ENCODE peak calls at places on chromosomes 4 and X, in nine cellular contexts. O is DND-41, U is ascending aorta, R is RWPE2, P is body of pancreas, X is brain microvascular endothelial cell, E is bronchial epithelial cell, Z is GM12865, Q is OCI-LY7. S is an unnamed sample.

GRCh38 chrX:40061005-40061404 is 36.8 kb downstream of the BCOR start:
- DNase-seq in O (no peak), U (no peak), R (no peak), P (no peak), X (no peak), E (no peak), Z (no peak), Q (no peak), S (no peak)

GRCh38 chr4:150337709-150338108 is 244.2 kb upstream of the MAB21L2 start:
- DNase-seq in O (no peak), U (no peak), R (no peak), P (no peak), X (no peak), E (no peak), Z (no peak), Q (no peak), S (no peak)

GRCh38 chrX:152822383-152823086 is 8.0 kb downstream of the CETN2 start:
- DNase-seq in O (no peak), U (no peak), R (no peak), P (no peak), X (no peak), E (no peak), Z (no peak), Q (no peak), S (no peak)

GRCh38 chr4:8198206-8198905 is 734 bp upstream of the SH3TC1 start:
- DNase-seq in O (no peak), U (no peak), R (no peak), P (peak), X (no peak), E (peak), Z (no peak), Q (no peak), S (no peak)

GRCh38 chr4:7812921-7813320 is 126.7 kb downstream of the AFAP1 start:
- DNase-seq in O (no peak), U (no peak), R (no peak), P (no peak), X (no peak), E (no peak), Z (no peak), Q (no peak), S (no peak)

GRCh38 chrX:16445166-16445752 is 204.7 kb upstream of the S100G start:
- DNase-seq in O (peak), U (no peak), R (no peak), P (peak), X (peak), E (peak), Z (peak), Q (peak), S (no peak)

GRCh38 chrX:78074088-78074487 is 30.0 kb upstream of the PGK1 start:
- DNase-seq in O (no peak), U (no peak), R (no peak), P (no peak), X (no peak), E (no peak), Z (no peak), Q (no peak), S (no peak)

GRCh38 chrX:10794203-10794630 is 173.8 kb upstream of the MID1 start:
- DNase-seq in O (no peak), U (no peak), R (no peak), P (no peak), X (no peak), E (peak), Z (no peak), Q (no peak), S (no peak)

GRCh38 chr4:33911951-33912350 is 2332.4 kb downstream of the ARAP2 start:
- DNase-seq in O (no peak), U (no peak), R (no peak), P (no peak), X (no peak), E (no peak), Z (no peak), Q (no peak), S (no peak)

GRCh38 chr4:4613641-4614286 is 71.9 kb upstream of the STX18 start:
- DNase-seq in O (no peak), U (no peak), R (no peak), P (no peak), X (no peak), E (no peak), Z (no peak), Q (no peak), S (no peak)

GRCh38 chr4:69116645-69117321 is 20.5 kb downstream of the UGT2B7 start:
- DNase-seq in O (no peak), U (no peak), R (no peak), P (no peak), X (no peak), E (no peak), Z (no peak), Q (no peak), S (no peak)

GRCh38 chr4:181959121-181959520 is 284.1 kb upstream of the TENM3 start:
- DNase-seq in O (no peak), U (no peak), R (no peak), P (no peak), X (peak), E (peak), Z (no peak), Q (no peak), S (no peak)

GRCh38 chrX:10633722-10634121 is 13.3 kb upstream of the MID1 start:
- DNase-seq in O (no peak), U (peak), R (no peak), P (no peak), X (peak), E (peak), Z (no peak), Q (no peak), S (no peak)

GRCh38 chr4:63578383-63578782 is 830.9 kb downstream of the TECRL start:
- DNase-seq in O (no peak), U (no peak), R (no peak), P (no peak), X (no peak), E (peak), Z (no peak), Q (no peak), S (no peak)

GRCh38 chrX:68090266-68090665 is 343.0 kb downstream of the OPHN1 start:
- DNase-seq in O (no peak), U (no peak), R (no peak), P (no peak), X (no peak), E (no peak), Z (no peak), Q (no peak), S (no peak)

GRCh38 chr4:121711263-121712000 is 14.7 kb upstream of the ANXA5 start:
- DNase-seq in O (no peak), U (peak), R (peak), P (peak), X (peak), E (peak), Z (peak), Q (no peak), S (peak)

GRCh38 chrX:311156-312129 is 7.2 kb downstream of the GTPBP6 start:
- DNase-seq in O (no peak), U (no peak), R (peak), P (peak), X (no peak), E (no peak), Z (no peak), Q (no peak), S (no peak)

GRCh38 chr4:184617611-184618196 is 31.5 kb downstream of the CASP3 start:
- DNase-seq in O (no peak), U (no peak), R (no peak), P (no peak), X (no peak), E (no peak), Z (no peak), Q (no peak), S (no peak)

GRCh38 chr4:154590329-154591006 is at the start of gene FGA:
- DNase-seq in O (no peak), U (no peak), R (no peak), P (no peak), X (no peak), E (no peak), Z (no peak), Q (no peak), S (no peak)

GRCh38 chr4:112153222-112153791 is 8.1 kb downstream of the FAM241A start:
- DNase-seq in O (peak), U (no peak), R (no peak), P (no peak), X (no peak), E (no peak), Z (no peak), Q (no peak), S (no peak)

GRCh38 chr4:186013404-186014186 is 55.4 kb upstream of the TLR3 start:
- DNase-seq in O (no peak), U (no peak), R (no peak), P (no peak), X (no peak), E (no peak), Z (no peak), Q (no peak), S (peak)

GRCh38 chr4:126592088-126592487 is 1040.7 kb upstream of the INTU start:
- DNase-seq in O (no peak), U (no peak), R (no peak), P (no peak), X (no peak), E (peak), Z (no peak), Q (no peak), S (no peak)

GRCh38 chrX:136768469-136769084 is 12.2 kb downstream of the ARHGEF6 start:
- DNase-seq in O (no peak), U (no peak), R (no peak), P (peak), X (peak), E (peak), Z (peak), Q (peak), S (no peak)

GRCh38 chr4:68180858-68181531 is 51.3 kb upstream of the TMPRSS11F start:
- DNase-seq in O (no peak), U (no peak), R (no peak), P (no peak), X (no peak), E (peak), Z (no peak), Q (no peak), S (no peak)

GRCh38 chr4:6228158-6229067 is 28.1 kb upstream of the JAKMIP1 start:
- DNase-seq in O (no peak), U (no peak), R (no peak), P (no peak), X (no peak), E (no peak), Z (no peak), Q (no peak), S (no peak)

GRCh38 chrX:2159393-2159792 is 341.4 kb downstream of the DHRSX start:
- DNase-seq in O (no peak), U (no peak), R (no peak), P (no peak), X (no peak), E (no peak), Z (no peak), Q (no peak), S (no peak)

GRCh38 chr4:151952711-151953254 is 192.0 kb upstream of the GATB start:
- DNase-seq in O (no peak), U (no peak), R (no peak), P (no peak), X (no peak), E (no peak), Z (no peak), Q (no peak), S (no peak)

GRCh38 chr4:151952137-151952536 is 191.3 kb upstream of the GATB start:
- DNase-seq in O (no peak), U (no peak), R (no peak), P (no peak), X (no peak), E (no peak), Z (no peak), Q (no peak), S (no peak)

GRCh38 chr4:151957163-151957562 is 196.4 kb upstream of the GATB start:
- DNase-seq in O (no peak), U (no peak), R (no peak), P (no peak), X (peak), E (no peak), Z (no peak), Q (no peak), S (no peak)

GRCh38 chr4:151953286-151953685 is 192.5 kb upstream of the GATB start:
- DNase-seq in O (no peak), U (no peak), R (no peak), P (no peak), X (no peak), E (no peak), Z (no peak), Q (no peak), S (no peak)

DNA sequence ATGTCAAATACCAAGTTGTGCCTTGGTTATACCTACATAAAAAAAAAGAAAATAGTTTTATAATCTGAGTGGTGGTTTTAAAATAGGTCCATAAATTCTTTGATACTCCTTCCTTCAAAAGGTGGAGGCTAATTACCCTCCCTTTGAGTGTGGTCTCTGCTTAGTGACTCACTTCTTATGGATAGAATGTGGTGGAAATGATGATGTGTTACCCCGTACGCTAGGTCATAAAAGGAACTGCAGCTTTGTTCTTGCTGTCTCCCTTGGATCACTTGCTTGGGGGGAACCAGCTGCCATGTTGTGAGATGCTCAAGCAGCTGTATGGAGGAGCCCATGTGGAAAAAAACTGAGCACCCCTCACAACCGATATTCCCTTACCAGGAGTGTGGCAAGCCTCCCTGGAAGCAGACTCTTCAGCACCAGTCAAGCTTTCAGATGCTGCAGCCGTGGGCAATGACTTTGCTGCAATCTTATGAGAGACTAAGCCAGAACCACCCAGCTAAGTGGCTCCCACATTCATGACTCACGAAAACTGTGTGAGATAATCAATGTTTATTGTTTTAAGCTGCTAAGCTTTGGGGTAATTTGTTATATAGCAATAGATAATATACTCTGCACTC is 195.0 kb upstream of the GATB start:
- DNase-seq in O (no peak), U (no peak), R (no peak), P (no peak), X (peak), E (no peak), Z (no peak), Q (no peak), S (no peak)
- H3K4me3 ChIP-seq in O (no peak), U (no peak), R (no peak), P (no peak), X (no peak), E (no peak), Z (no peak), Q (no peak), S (no peak)

GRCh38 chr4:39365360-39365759 is 802 bp downstream of the RFC1 start:
- DNase-seq in O (no peak), U (no peak), R (no peak), P (no peak), X (no peak), E (no peak), Z (no peak), Q (no peak), S (no peak)
- H3K4me3 ChIP-seq in O (peak), U (peak), R (peak), P (peak), X (peak), E (peak), Z (peak), Q (peak), S (peak)

DNA sequence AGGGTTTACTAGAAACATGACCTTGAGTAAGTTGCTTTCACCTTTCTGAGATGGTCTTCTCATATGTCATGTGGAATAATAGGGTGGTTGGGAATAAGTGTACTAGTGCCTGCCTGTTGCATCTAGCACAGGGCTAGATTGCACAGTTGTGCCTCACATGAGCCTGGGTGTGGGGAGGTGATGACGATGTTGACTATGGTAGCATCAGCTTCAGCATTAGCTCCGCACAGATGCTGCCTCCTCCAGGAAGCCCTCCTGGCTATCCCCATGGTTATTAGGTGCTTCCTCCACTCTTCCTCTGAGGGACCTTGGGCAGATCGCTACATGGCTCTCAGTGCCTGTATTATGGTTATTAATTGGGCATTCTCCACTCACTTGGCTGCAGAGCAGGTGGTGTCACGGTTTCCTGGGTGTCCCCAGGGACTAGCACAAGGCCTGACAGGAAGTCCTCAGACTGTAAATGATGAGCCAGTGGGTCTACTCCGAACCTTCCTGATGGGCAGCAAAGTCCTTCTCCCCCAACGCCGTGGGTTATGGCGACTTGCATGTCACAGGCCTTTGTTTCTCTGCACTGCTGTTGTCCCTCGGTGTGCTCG is 325.6 kb downstream of the ARHGAP10 start:
- DNase-seq in O (no peak), U (no peak), R (no peak), P (no peak), X (no peak), E (no peak), Z (peak), Q (peak), S (no peak)
- H3K4me3 ChIP-seq in O (no peak), U (no peak), R (no peak), P (no peak), X (no peak), E (no peak), Z (no peak), Q (peak), S (no peak)

GRCh38 chr4:94214703-94215360 is 7.2 kb downstream of the SMARCAD1 start:
- DNase-seq in O (no peak), U (no peak), R (no peak), P (no peak), X (no peak), E (no peak), Z (no peak), Q (no peak), S (no peak)

GRCh38 chr4:94208268-94208667 is 603 bp downstream of the SMARCAD1 start:
- DNase-seq in O (no peak), U (no peak), R (no peak), P (no peak), X (no peak), E (no peak), Z (no peak), Q (peak), S (no peak)

GRCh38 chr4:94207469-94208224 is at the start of gene SMARCAD1:
- DNase-seq in O (peak), U (peak), R (peak), P (peak), X (peak), E (peak), Z (peak), Q (peak), S (peak)

GRCh38 chr4:94208918-94209317 is 1.3 kb downstream of the SMARCAD1 start:
- DNase-seq in O (no peak), U (no peak), R (no peak), P (no peak), X (no peak), E (no peak), Z (peak), Q (peak), S (no peak)
- H3K4me3 ChIP-seq in O (peak), U (peak), R (no peak), P (no peak), X (peak), E (no peak), Z (peak), Q (peak), S (peak)

GRCh38 chrX:27924261-27924660 is 57.0 kb downstream of the DCAF8L1 start:
- DNase-seq in O (no peak), U (no peak), R (no peak), P (no peak), X (no peak), E (peak), Z (no peak), Q (no peak), S (no peak)
- H3K4me3 ChIP-seq in O (no peak), U (no peak), R (no peak), P (no peak), X (no peak), E (no peak), Z (no peak), Q (no peak), S (no peak)

GRCh38 chr4:85514783-85515182 is 39.8 kb downstream of the ARHGAP24 start:
- DNase-seq in O (no peak), U (no peak), R (no peak), P (no peak), X (no peak), E (no peak), Z (no peak), Q (no peak), S (no peak)
- H3K4me3 ChIP-seq in O (no peak), U (no peak), R (no peak), P (no peak), X (no peak), E (no peak), Z (no peak), Q (no peak), S (no peak)

DNA sequence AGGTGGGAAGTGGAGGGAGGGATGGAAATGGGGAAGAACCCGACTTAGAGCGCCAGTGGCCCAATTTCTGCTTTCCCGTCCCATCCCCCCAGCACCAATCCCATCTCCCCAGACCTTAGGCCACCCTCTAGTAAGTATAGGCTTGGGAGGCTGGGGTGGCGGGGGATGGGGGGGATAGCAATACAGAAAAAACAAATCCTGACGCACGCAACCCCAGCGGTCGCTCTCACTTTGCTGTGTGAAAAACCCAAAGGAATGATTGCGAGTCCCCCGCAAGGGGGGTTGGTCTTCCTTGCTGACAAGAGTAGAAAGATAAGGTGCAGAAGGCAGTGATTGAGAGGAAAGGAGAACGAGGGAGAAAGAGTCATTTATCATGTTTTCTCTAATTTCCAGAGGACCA is 854 bp downstream of the CPE start:
- DNase-seq in O (no peak), U (no peak), R (no peak), P (peak), X (peak), E (no peak), Z (no peak), Q (no peak), S (no peak)
- H3K4me3 ChIP-seq in O (no peak), U (peak), R (no peak), P (peak), X (peak), E (peak), Z (no peak), Q (no peak), S (peak)

DNA sequence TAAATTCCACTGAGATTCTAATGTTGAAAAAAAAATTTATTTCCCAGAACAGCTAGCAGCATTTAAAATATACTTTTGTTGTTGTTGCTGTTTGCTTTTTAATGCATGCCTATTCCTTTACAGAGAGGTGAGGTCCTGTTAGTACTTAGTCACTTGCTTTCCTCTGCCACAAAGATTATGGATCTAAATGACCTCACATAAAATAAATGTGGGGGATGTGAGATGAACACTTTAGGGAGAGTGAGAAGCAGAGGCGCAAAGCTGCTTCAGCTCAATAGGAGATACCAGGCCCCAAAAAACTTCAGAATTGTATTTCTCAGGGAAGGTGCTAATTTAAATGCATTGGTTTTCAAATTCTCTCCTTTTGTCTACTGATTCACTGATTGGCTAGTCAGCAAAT is 4.0 kb downstream of the LDB2 start:
- DNase-seq in O (no peak), U (no peak), R (no peak), P (no peak), X (no peak), E (no peak), Z (no peak), Q (no peak), S (no peak)
- H3K4me3 ChIP-seq in O (no peak), U (no peak), R (no peak), P (no peak), X (no peak), E (no peak), Z (no peak), Q (no peak), S (no peak)

S was measured in esophagus muscularis mucosa.